ENCODE peak calls at places on chromosome 17, in five cellular contexts. D is A549, Y is IMR-90, O is K562, N is SK-N-SH. B is an unnamed sample.

GRCh38 chr17:10875984-10876555 is 38.2 kb upstream of the PIRT start:
- DNase-seq in D (peak), Y (peak), O (peak), N (peak), B (no peak)

GRCh38 chr17:56478836-56479447 is 114.6 kb upstream of the NOG start:
- DNase-seq in D (peak), Y (peak), O (peak), N (peak), B (no peak)

GRCh38 chr17:76023900-76024237 is 3.2 kb downstream of the EVPL start:
- DNase-seq in D (no peak), Y (no peak), O (no peak), N (no peak), B (no peak)

GRCh38 chr17:48593840-48594411 is 347 bp upstream of the HOXB5 start:
- DNase-seq in D (peak), Y (peak), O (peak), N (peak), B (no peak)

GRCh38 chr17:76369804-76370203 is 14.6 kb upstream of the SPHK1 start:
- DNase-seq in D (no peak), Y (no peak), O (no peak), N (peak), B (no peak)

GRCh38 chr17:57603978-57604377 is 141.1 kb downstream of the CCDC182 start:
- DNase-seq in D (no peak), Y (no peak), O (no peak), N (no peak), B (peak)

GRCh38 chr17:76367647-76368046 is 13.9 kb upstream of the PRPSAP1 start:
- DNase-seq in D (no peak), Y (no peak), O (no peak), N (no peak), B (no peak)

GRCh38 chr17:20852541-20853370 is 190.1 kb downstream of the USP22 start:
- DNase-seq in D (peak), Y (no peak), O (no peak), N (peak), B (no peak)

GRCh38 chr17:65359016-65359415 is 202.4 kb downstream of the AXIN2 start:
- DNase-seq in D (no peak), Y (peak), O (no peak), N (no peak), B (no peak)

GRCh38 chr17:80122026-80122575 is 20.7 kb downstream of the GAA start:
- DNase-seq in D (no peak), Y (no peak), O (no peak), N (no peak), B (no peak)

GRCh38 chr17:61478026-61478789 is 26.0 kb downstream of the TBX4 start:
- DNase-seq in D (no peak), Y (peak), O (no peak), N (no peak), B (no peak)

GRCh38 chr17:57481901-57482300 is 225.6 kb downstream of the MSI2 start:
- DNase-seq in D (peak), Y (peak), O (peak), N (no peak), B (no peak)

DNA sequence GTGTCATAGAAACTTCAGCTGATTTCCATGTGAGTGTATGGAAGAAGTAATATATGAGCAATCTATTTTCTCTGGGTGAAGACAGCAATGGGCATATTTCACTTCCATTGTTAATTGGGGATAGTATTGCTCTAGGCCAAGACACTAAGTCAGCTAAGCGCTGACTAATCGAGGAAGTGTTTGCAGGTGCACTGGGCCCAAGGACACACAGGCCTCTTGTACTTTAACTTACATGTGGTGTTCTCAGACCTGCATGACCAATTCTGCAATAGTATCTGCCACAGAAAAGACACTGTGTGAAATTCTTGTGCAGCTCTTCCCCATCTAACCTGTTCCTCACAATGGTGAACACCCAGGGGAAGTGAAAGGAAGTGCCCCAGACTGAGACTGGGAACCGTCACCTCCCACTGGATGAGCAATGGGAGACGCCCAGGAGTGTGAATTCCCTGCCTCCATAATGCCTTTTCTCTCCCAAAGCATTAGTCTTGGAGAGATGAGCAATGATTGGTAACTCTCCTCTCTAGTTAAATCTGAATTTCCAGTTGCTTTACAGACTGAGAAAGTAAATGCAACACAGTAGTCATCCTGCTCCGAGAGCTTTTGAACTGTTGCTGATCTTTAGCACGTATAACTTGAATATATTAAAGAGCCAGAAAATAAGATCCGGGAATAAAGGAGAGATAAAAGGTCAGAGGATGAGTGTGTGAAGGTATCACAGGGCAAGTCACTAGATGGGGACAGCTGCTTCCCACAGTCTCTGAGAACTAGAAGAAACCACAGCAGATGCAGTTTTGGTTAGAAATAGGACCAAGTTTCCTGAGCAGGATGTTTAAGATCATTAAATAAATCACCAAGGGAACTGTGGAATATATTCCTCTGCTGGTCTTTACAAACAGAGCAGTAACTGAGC is 82.6 kb downstream of the CDK5R1 start:
- DNase-seq in D (no peak), Y (no peak), O (no peak), N (no peak), B (peak)
- TF ChIP-seq RFX5 in D (no peak), Y (no peak), O (no peak), N (no peak), B (no peak)

GRCh38 chr17:68456529-68457167 is 648 bp downstream of the WIPI1 start:
- DNase-seq in D (peak), Y (peak), O (no peak), N (peak), B (no peak)

GRCh38 chr17:68453991-68454665 is 3.2 kb downstream of the WIPI1 start:
- DNase-seq in D (no peak), Y (no peak), O (no peak), N (no peak), B (no peak)

GRCh38 chr17:68457539-68458259 is 403 bp upstream of the WIPI1 start:
- DNase-seq in D (peak), Y (peak), O (peak), N (peak), B (peak)

GRCh38 chr17:68457168-68457538 is at the start of gene WIPI1:
- DNase-seq in D (peak), Y (no peak), O (no peak), N (no peak), B (no peak)

GRCh38 chr17:68455756-68456528 is 1.4 kb downstream of the WIPI1 start:
- DNase-seq in D (peak), Y (peak), O (no peak), N (peak), B (no peak)
- TF ChIP-seq RFX5 in D (no peak), Y (no peak), O (no peak), N (no peak), B (no peak)

GRCh38 chr17:44971776-44972483 is 3.8 kb upstream of the C1QL1 start:
- DNase-seq in D (no peak), Y (peak), O (no peak), N (no peak), B (no peak)
- TF ChIP-seq RFX5 in D (no peak), Y (no peak), O (no peak), N (no peak), B (no peak)

GRCh38 chr17:4919511-4920047 is 12.5 kb upstream of the GP1BA start:
- DNase-seq in D (no peak), Y (no peak), O (no peak), N (no peak), B (no peak)
- TF ChIP-seq RFX5 in D (no peak), Y (no peak), O (no peak), N (no peak), B (no peak)

DNA sequence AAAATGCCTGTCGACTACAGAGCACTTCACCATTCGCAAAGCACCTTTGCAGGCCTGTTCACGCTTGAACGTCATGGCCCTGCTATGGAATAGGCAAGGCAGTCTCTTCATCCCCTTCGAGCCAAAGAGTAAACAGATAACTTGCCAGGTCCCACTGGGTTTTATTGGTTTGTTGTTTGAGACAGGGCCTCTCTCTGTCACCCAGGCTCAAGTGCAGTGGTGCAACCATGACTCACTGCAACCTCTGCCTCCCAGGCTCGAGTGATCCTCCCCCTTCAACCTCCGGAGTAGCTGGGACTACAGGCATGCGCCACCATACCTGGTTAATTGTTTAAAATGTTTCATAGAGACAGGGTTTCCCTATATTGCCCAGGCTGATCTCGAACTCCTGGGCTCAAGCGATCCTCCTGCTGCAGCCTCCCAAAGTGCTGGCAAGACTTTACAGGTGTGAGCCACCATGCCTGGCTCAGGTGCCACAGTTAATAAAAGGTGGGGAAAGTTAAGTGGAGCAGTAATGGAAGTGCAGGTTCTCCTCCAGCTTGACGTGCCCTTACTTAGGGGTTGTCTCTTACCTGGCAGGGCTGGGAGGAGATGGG is 9.5 kb downstream of the CHAD start:
- DNase-seq in D (peak), Y (peak), O (no peak), N (no peak), B (no peak)
- TF ChIP-seq RFX5 in D (no peak), Y (no peak), O (no peak), N (no peak), B (no peak)

DNA sequence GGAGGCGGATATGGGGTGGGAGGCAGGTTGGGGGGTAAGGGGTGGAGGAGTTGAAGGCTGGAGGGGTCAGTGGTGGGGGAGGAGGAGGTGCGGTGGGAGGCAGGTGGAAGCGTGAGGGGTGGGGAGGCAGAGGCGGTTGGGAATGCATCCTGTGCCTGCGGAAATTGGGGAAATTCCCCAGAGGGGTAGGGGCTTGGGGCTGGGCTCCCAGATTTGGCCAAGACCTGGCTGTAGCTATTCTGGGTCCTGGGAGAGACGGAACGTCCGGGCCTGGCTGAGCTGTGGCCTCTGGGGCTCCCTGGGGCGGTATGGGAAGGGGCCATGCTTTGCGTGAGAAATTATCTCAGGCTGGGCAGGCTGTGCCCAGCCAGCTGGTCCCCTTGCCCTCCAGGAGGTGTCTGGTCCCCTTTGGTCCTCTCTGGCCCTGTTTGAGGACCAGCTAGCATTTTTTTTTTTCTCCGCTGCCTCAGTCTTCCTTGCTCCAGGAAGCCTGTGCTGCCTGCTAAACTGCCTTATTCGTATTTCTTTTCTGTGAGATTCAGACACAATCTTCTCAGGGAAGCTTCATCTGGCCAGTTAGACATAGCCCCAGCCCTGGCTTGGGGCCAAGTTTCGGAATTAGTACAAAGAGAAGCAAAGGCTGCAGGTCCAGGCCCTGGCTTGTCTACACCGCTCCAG is 7.3 kb upstream of the TRPV2 start:
- DNase-seq in D (peak), Y (peak), O (no peak), N (peak), B (peak)
- TF ChIP-seq RFX5 in D (no peak), Y (no peak), O (no peak), N (no peak), B (no peak)